ENCODE peak calls at places on chromosome 1, in four cellular contexts. I is IMR-90, E is heart left ventricle, N is fibroblast of villous mesenchyme. V is an unnamed sample.

GRCh38 chr1:33010946-33011731 is 25.5 kb downstream of the AK2 start:
- DNase-seq in I (peak), E (peak), N (peak), V (peak)

GRCh38 chr1:29258189-29258973 is 22.1 kb downstream of the PTPRU start:
- DNase-seq in I (no peak), E (no peak), N (no peak), V (no peak)

GRCh38 chr1:3902546-3902945 is 2.5 kb upstream of the C1orf174 start:
- DNase-seq in I (no peak), E (no peak), N (no peak), V (no peak)

GRCh38 chr1:193662030-193662429 is 475.6 kb upstream of the B3GALT2 start:
- DNase-seq in I (peak), E (no peak), N (peak), V (no peak)

GRCh38 chr1:29124366-29125236 is 898 bp upstream of the TMEM200B start:
- DNase-seq in I (peak), E (peak), N (peak), V (peak)

GRCh38 chr1:109649380-109649987 is 6.4 kb upstream of the GSTM4 start:
- DNase-seq in I (peak), E (no peak), N (peak), V (peak)

GRCh38 chr1:101136739-101137138 is 100.1 kb upstream of the S1PR1 start:
- DNase-seq in I (peak), E (no peak), N (no peak), V (peak)

GRCh38 chr1:179121159-179121938 is 39.5 kb downstream of the TOR3A start:
- DNase-seq in I (peak), E (no peak), N (peak), V (peak)

GRCh38 chr1:233113009-233113712 is 162.8 kb downstream of the NTPCR start:
- DNase-seq in I (peak), E (peak), N (peak), V (peak)

GRCh38 chr1:211420845-211421454 is 71.0 kb downstream of the RD3 start:
- DNase-seq in I (peak), E (no peak), N (peak), V (peak)

GRCh38 chr1:230205719-230206198 is 138.7 kb downstream of the GALNT2 start:
- DNase-seq in I (peak), E (no peak), N (peak), V (peak)

DNA sequence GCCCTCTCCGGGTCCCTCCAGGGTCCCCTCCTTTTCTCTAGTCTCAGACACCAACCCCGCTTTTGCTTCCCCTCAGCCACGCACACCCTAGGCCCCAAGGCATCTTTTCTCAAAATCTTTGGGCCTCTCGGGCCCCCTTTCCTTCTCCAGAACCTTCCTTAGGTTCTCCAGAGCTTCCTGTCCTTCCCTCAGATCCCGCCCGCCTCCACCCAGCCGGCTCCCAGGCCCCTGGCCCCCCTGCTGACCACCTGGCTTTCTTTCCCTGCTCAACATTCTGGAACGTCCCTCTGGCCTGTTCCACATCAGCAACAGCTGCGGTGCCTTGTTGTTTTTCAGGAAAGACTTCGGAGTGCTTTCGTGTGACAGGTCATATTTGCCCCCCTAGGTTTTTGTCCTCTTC is 1.2 kb downstream of the ZDHHC18 start:
- DNase-seq in I (no peak), E (no peak), N (no peak), V (no peak)
- H3K4me3 ChIP-seq in I (peak), E (peak), N (peak), V (peak)

DNA sequence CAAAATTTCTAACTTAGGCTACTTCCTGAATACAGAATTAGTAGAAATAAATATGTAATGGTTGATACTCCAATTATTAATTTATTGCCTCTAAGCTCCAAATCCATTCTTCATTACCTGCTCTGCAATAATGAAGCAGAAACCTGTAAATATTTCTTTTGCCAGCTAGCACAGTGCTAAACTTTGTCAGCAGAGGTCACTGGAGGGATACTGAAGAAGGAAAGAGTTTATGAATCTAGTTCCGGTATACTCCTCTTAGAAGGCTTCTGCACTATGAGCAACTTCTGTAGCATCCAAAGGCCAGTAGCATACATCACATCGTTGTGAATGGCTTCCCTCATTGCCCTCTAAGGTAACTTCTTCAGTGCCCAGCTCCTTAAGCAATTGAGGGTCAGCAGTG is 81.0 kb upstream of the LHX8 start:
- DNase-seq in I (no peak), E (no peak), N (no peak), V (no peak)
- TF ChIP-seq CTCF in I (no peak), E (no peak), N (no peak), V (no peak)

GRCh38 chr1:6622396-6623152 is 2.1 kb upstream of the THAP3 start:
- DNase-seq in I (no peak), E (no peak), N (no peak), V (no peak)

GRCh38 chr1:6624712-6625578 is at the start of gene THAP3:
- DNase-seq in I (peak), E (peak), N (peak), V (peak)

GRCh38 chr1:6621429-6622391 is 3.0 kb upstream of the THAP3 start:
- DNase-seq in I (no peak), E (no peak), N (no peak), V (no peak)

GRCh38 chr1:6625579-6626149 is 996 bp downstream of the THAP3 start:
- DNase-seq in I (peak), E (no peak), N (peak), V (peak)

GRCh38 chr1:6623269-6623965 is 1.3 kb upstream of the THAP3 start:
- DNase-seq in I (no peak), E (no peak), N (peak), V (no peak)
- H3K4me3 ChIP-seq in I (no peak), E (no peak), N (no peak), V (no peak)

GRCh38 chr1:199684686-199685273 is 342.7 kb upstream of the NR5A2 start:
- DNase-seq in I (peak), E (no peak), N (peak), V (peak)
- TF ChIP-seq CTCF in I (peak), E (peak), N (peak), V (peak)

GRCh38 chr1:14970799-14971141 is 182.8 kb upstream of the TMEM51 start:
- DNase-seq in I (no peak), E (no peak), N (no peak), V (peak)

GRCh38 chr1:14969006-14969405 is 184.5 kb upstream of the TMEM51 start:
- DNase-seq in I (no peak), E (no peak), N (no peak), V (no peak)

GRCh38 chr1:14972107-14972506 is 181.4 kb upstream of the TMEM51 start:
- DNase-seq in I (no peak), E (no peak), N (no peak), V (no peak)

GRCh38 chr1:14971201-14971600 is 182.3 kb upstream of the TMEM51 start:
- DNase-seq in I (no peak), E (no peak), N (no peak), V (no peak)

GRCh38 chr1:14970115-14970798 is 183.3 kb upstream of the TMEM51 start:
- DNase-seq in I (peak), E (peak), N (peak), V (peak)
- H3K4me3 ChIP-seq in I (no peak), E (no peak), N (no peak), V (no peak)

V was measured in fibroblast of the aortic adventitia.